ENCODE peak calls at places on chromosomes 12 and 14, in five cellular contexts. N is HepG2, M is SK-N-SH, V is HCT116, I is K562. L is an unnamed sample.

GRCh38 chr12:129393357-129393937 is 510.4 kb downstream of the TMEM132D start:
- DNase-seq in I (no peak), N (no peak), V (no peak), M (no peak), L (no peak)

GRCh38 chr12:19234991-19235876 is 105.7 kb downstream of the PLEKHA5 start:
- DNase-seq in I (no peak), V (no peak), N (peak), M (no peak), L (no peak)

GRCh38 chr14:99971929-99972747 is 93.1 kb upstream of the EVL start:
- DNase-seq in V (no peak), N (no peak), I (peak), M (peak), L (no peak)

GRCh38 chr12:60071759-60072191 is 475.9 kb downstream of the SLC16A7 start:
- DNase-seq in V (no peak), I (no peak), M (no peak), N (no peak), L (peak)

GRCh38 chr12:69171881-69172280 is 67.5 kb upstream of the CPSF6 start:
- DNase-seq in V (no peak), N (no peak), I (no peak), M (no peak), L (no peak)

GRCh38 chr12:17015501-17015900 is 409.5 kb upstream of the LMO3 start:
- DNase-seq in V (no peak), M (no peak), N (no peak), I (no peak), L (no peak)

GRCh38 chr14:76828339-76829015 is 2.3 kb downstream of the LRRC74A start:
- DNase-seq in V (no peak), M (no peak), N (no peak), I (no peak), L (no peak)

GRCh38 chr14:102591372-102591943 is 991 bp upstream of the RCOR1 start:
- DNase-seq in I (no peak), M (peak), N (no peak), V (no peak), L (no peak)

GRCh38 chr12:16619537-16619936 is 13.6 kb upstream of the LMO3 start:
- DNase-seq in V (no peak), M (no peak), N (no peak), I (no peak), L (no peak)

GRCh38 chr12:96219700-96220206 is 25.6 kb downstream of the ELK3 start:
- DNase-seq in M (peak), V (peak), I (no peak), N (peak), L (no peak)

GRCh38 chr12:57524814-57525614 is 2.4 kb downstream of the MBD6 start:
- DNase-seq in I (peak), V (no peak), N (no peak), M (no peak), L (no peak)

GRCh38 chr12:70571705-70572269 is 65.4 kb downstream of the PTPRB start:
- DNase-seq in V (no peak), N (peak), M (no peak), I (no peak), L (no peak)

GRCh38 chr12:31506907-31507306 is 84.0 kb downstream of the DENND5B start:
- DNase-seq in M (no peak), N (no peak), I (no peak), V (no peak), L (no peak)

GRCh38 chr14:100317897-100318808 is 5.0 kb upstream of the SLC25A47 start:
- DNase-seq in I (peak), V (peak), N (no peak), M (peak), L (peak)

GRCh38 chr14:65658202-65658601 is 245.7 kb downstream of the FUT8 start:
- DNase-seq in I (no peak), M (no peak), N (no peak), V (no peak), L (no peak)

GRCh38 chr12:24266982-24267381 is 317.5 kb upstream of the SOX5 start:
- DNase-seq in V (no peak), I (no peak), M (no peak), N (no peak), L (no peak)

GRCh38 chr12:68011882-68012207 is 22.6 kb downstream of the IFNG-AS1 start:
- DNase-seq in I (no peak), M (no peak), V (no peak), N (no peak), L (no peak)

GRCh38 chr12:65171870-65172269 is 2.5 kb downstream of the LEMD3 start:
- DNase-seq in V (no peak), M (no peak), I (no peak), N (no peak), L (no peak)

GRCh38 chr14:34461334-34462131 is 507 bp downstream of the SPTSSA start:
- DNase-seq in N (peak), V (peak), M (no peak), I (peak), L (peak)

GRCh38 chr12:120181991-120182631 is 12.4 kb downstream of the GCN1 start:
- DNase-seq in N (peak), I (no peak), M (no peak), V (no peak), L (no peak)

GRCh38 chr12:113462880-113463745 is 8.6 kb downstream of the LHX5 start:
- DNase-seq in I (no peak), V (no peak), N (no peak), M (peak), L (no peak)

GRCh38 chr12:31300341-31300740 is 25.6 kb downstream of the SINHCAF start:
- DNase-seq in V (no peak), N (no peak), M (no peak), I (no peak), L (no peak)

GRCh38 chr12:25800101-25800500 is 158.4 kb upstream of the RASSF8 start:
- DNase-seq in V (no peak), M (no peak), I (no peak), N (no peak), L (no peak)

GRCh38 chr14:91354979-91355685 is 62.5 kb downstream of the CCDC88C start:
- DNase-seq in N (no peak), M (peak), V (no peak), I (peak), L (no peak)

GRCh38 chr12:81354327-81354932 is 276.6 kb downstream of the ACSS3 start:
- DNase-seq in N (no peak), V (no peak), I (no peak), M (no peak), L (no peak)

GRCh38 chr12:9811651-9812050 is 15.6 kb upstream of the KLRF1 start:
- DNase-seq in V (no peak), I (no peak), N (no peak), M (no peak), L (no peak)

GRCh38 chr12:22043943-22044342 is 2.1 kb upstream of the CMAS start:
- DNase-seq in I (no peak), V (no peak), N (no peak), M (no peak), L (no peak)

GRCh38 chr14:99524804-99525698 is 43.8 kb downstream of the CCNK start:
- DNase-seq in M (peak), N (no peak), I (no peak), V (no peak), L (peak)

GRCh38 chr14:103386632-103387329 is 1.6 kb downstream of the MARK3 start:
- DNase-seq in N (no peak), M (no peak), V (no peak), I (no peak), L (no peak)

GRCh38 chr12:79451988-79452387 is 238.8 kb downstream of the PAWR start:
- DNase-seq in N (peak), I (no peak), V (no peak), M (peak), L (peak)

GRCh38 chr14:79225815-79226214 is 985.5 kb downstream of the DIO2 start:
- DNase-seq in V (no peak), I (no peak), M (no peak), N (no peak), L (no peak)

GRCh38 chr12:132190012-132190755 is 45.9 kb downstream of the NOC4L start:
- DNase-seq in I (no peak), M (no peak), V (no peak), N (no peak), L (no peak)
- TF ChIP-seq JUND in I (no peak), M (no peak), V (no peak), N (no peak), L (no peak)

GRCh38 chr14:49966304-49966809 is 73.5 kb downstream of the ARF6 start:
- DNase-seq in N (peak), M (no peak), I (no peak), V (no peak), L (no peak)
- TF ChIP-seq JUND in N (no peak), M (no peak), I (no peak), V (no peak), L (no peak)

DNA sequence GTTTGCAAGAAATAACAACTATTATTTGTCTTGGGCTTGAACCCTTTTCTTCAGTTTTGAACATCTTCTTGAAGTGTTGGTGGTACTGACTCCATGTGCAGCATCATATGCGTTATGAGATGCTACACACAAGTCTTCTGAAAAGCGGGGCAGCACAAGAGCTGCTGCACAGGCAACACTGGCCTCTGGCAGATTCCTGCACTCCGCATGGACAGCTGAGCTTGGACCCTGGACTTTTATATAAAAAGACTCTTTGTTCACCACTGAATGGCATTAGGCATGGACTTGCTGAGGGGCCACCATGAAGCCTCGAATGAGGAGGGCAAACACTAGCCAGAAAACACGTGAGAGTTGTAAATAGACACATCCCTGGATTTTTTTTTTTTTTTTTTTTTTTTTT is 210.9 kb upstream of the NPAS3 start:
- DNase-seq in N (peak), I (no peak), V (no peak), M (no peak), L (no peak)
- TF ChIP-seq JUND in N (no peak), I (no peak), V (no peak), M (no peak), L (no peak)

GRCh38 chr14:101358726-101359125 is 202.6 kb upstream of the DIO3 start:
- DNase-seq in I (no peak), N (no peak), V (no peak), M (no peak), L (no peak)

GRCh38 chr14:101359221-101360044 is 201.9 kb upstream of the DIO3 start:
- DNase-seq in M (no peak), V (no peak), N (no peak), I (no peak), L (no peak)

GRCh38 chr14:101358320-101358569 is 203.1 kb upstream of the DIO3 start:
- DNase-seq in M (no peak), V (no peak), N (no peak), I (no peak), L (no peak)

GRCh38 chr14:101357038-101357437 is 204.3 kb upstream of the DIO3 start:
- DNase-seq in I (no peak), N (no peak), V (no peak), M (no peak), L (no peak)

DNA sequence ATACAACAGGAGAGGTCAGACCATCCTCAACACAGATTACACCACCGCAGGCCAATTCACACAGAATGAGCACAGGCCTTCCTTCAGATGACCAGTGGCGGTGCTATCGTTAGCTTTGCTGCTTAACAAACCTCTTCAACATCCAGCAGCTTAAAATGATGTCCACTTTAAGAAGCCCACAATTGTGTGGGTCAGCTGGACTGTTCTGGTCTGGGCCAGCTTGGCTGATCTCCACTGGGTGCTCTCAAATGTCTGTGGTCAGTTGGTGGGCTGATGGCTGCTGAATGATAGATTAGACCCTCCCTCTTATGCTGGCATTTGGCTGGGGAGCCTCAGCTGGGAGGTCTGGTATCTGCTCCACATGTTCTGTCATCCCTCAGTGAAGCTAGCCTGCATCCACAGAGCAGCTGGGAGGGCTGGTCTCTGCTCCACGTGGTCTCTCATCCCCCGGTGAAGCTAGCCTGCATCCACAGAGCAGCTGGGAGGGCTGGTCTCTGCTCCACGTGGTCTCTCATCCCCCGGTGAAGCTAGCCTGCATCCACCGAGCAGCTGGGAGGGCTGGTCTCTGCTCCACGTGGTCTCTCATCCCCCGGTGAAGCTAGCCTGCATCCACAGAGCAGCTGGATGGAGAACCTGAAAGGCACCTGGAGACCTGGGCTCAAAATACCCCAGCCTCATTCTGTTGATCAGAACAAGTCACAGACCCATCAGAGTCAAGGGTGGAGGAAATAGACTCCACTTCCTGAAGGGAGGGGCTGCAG is 203.6 kb upstream of the DIO3 start:
- DNase-seq in M (no peak), I (no peak), V (no peak), N (no peak), L (no peak)
- TF ChIP-seq JUND in M (no peak), I (no peak), V (no peak), N (no peak), L (no peak)

DNA sequence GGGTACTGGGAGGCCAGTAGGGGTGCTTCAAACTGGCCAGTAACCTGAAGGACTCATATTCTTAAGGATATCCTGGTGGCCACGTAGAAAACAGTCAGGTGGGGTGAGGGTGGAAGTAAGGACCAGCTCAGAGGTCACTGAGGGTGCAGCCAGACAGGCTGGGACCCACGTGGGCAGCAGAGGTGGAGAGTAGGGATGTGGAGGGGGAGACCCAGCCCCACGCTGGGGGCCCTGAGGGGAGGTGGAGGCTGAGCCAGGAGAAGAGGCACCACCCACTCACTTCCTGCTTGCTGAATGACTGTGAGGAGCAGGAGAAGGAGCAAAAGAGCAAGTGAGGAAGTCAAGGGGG is 12.6 kb upstream of the SERPINA3 start:
- DNase-seq in V (no peak), I (no peak), N (no peak), M (no peak), L (no peak)
- TF ChIP-seq JUND in V (no peak), I (no peak), N (no peak), M (no peak), L (no peak)